ENCODE peak calls at places on chromosomes 1 and 21, in five cellular contexts. A, P, S, E and N are unnamed samples.
A peak's percentile ranks its signal among the peaks of the same experiment; 100 is the strongest.

GRCh38 chr1:40893946-40894345 is 31.8 kb upstream of the CITED4 start:
- DNase-seq in E (no peak), P (no peak), S (no peak), A (no peak), N (no peak)

GRCh38 chr1:242623118-242623517 is 98.6 kb upstream of the PLD5 start:
- DNase-seq in E (no peak), P (no peak), A (no peak), S (no peak), N (no peak)

GRCh38 chr1:162680419-162681126 is 48.3 kb downstream of the DDR2 start:
- DNase-seq in A (peak; percentile 16), E (no peak), S (no peak), P (no peak), N (no peak)

GRCh38 chr1:192061556-192061955 is 96.7 kb upstream of the RGS18 start:
- DNase-seq in E (no peak), S (peak; percentile 6), P (no peak), A (peak; percentile 21), N (no peak)

GRCh38 chr1:226109829-226110248 is 47.3 kb downstream of the H3-3A start:
- DNase-seq in A (peak; percentile 92), S (peak; percentile 94), E (peak; percentile 62), P (peak; percentile 99), N (peak; percentile 89)

GRCh38 chr1:31583995-31584868 is 7.9 kb downstream of the TINAGL1 start:
- DNase-seq in A (no peak), P (no peak), S (peak; percentile 76), E (no peak), N (peak; percentile 83)

GRCh38 chr1:169245706-169246105 is 121.9 kb downstream of the NME7 start:
- DNase-seq in A (no peak), E (no peak), P (no peak), S (no peak), N (no peak)

GRCh38 chr1:222124602-222125001 is 382.7 kb upstream of the DUSP10 start:
- DNase-seq in S (no peak), E (no peak), A (peak; percentile 63), P (no peak), N (no peak)

GRCh38 chr1:190679444-190679843 is 201.8 kb upstream of the BRINP3 start:
- DNase-seq in S (no peak), P (no peak), A (no peak), E (peak; percentile 4), N (no peak)

GRCh38 chr1:243851129-243851756 is 1.2 kb upstream of the AKT3 start:
- DNase-seq in S (no peak), P (no peak), A (no peak), E (peak; percentile 17), N (no peak)

GRCh38 chr1:204250428-204251030 is 36.7 kb upstream of the GOLT1A start:
- DNase-seq in P (no peak), E (no peak), S (no peak), A (no peak), N (no peak)

GRCh38 chr1:173996995-173997394 is 25.2 kb downstream of the RC3H1 start:
- DNase-seq in A (no peak), S (no peak), E (no peak), P (no peak), N (no peak)

GRCh38 chr21:32717851-32718316 is 9.9 kb downstream of the SYNJ1 start:
- DNase-seq in E (peak; percentile 41), A (no peak), S (no peak), P (no peak), N (peak; percentile 8)

GRCh38 chr1:111454859-111455641 is 5.8 kb downstream of the ATP5PB start:
- DNase-seq in S (no peak), A (no peak), P (no peak), E (no peak), N (no peak)

GRCh38 chr1:222370911-222371717 is 176.8 kb downstream of the HHIPL2 start:
- DNase-seq in A (no peak), P (no peak), E (peak; percentile 97), S (no peak), N (no peak)

GRCh38 chr1:192609110-192610079 is 26.6 kb upstream of the RGS13 start:
- DNase-seq in E (no peak), S (no peak), A (no peak), P (no peak), N (no peak)

GRCh38 chr1:177771688-177772087 is 198.2 kb downstream of the SEC16B start:
- DNase-seq in P (no peak), S (no peak), A (no peak), E (no peak), N (no peak)

GRCh38 chr1:230773396-230774033 is 26.3 kb downstream of the CAPN9 start:
- DNase-seq in S (no peak), A (no peak), E (no peak), P (no peak), N (no peak)

GRCh38 chr1:2468041-2468472 is 8.0 kb upstream of the PLCH2 start:
- DNase-seq in P (peak; percentile 78), E (peak; percentile 10), S (peak; percentile 70), A (peak; percentile 75), N (peak; percentile 26)

GRCh38 chr1:113388621-113389355 is 1.5 kb upstream of the MAGI3 start:
- DNase-seq in A (no peak), E (no peak), S (peak; percentile 72), P (peak; percentile 19), N (peak; percentile 19)

GRCh38 chr1:197783510-197783948 is 8.2 kb upstream of the DENND1B start:
- DNase-seq in E (peak; percentile 65), A (no peak), P (no peak), S (peak; percentile 28), N (no peak)

GRCh38 chr1:36516372-36517018 is 33.8 kb upstream of the CSF3R start:
- DNase-seq in P (peak; percentile 90), S (peak; percentile 82), E (peak; percentile 21), A (peak; percentile 86), N (peak; percentile 76)

GRCh38 chr1:36572142-36572715 is 89.5 kb upstream of the CSF3R start:
- DNase-seq in E (no peak), S (no peak), A (peak; percentile 36), P (no peak), N (no peak)

GRCh38 chr1:216682694-216683243 is 40.5 kb downstream of the ESRRG start:
- DNase-seq in A (no peak), S (no peak), P (no peak), E (no peak), N (no peak)

GRCh38 chr1:206909167-206909882 is 12.1 kb downstream of the IL24 start:
- DNase-seq in A (peak; percentile 83), P (peak; percentile 77), E (no peak), S (peak; percentile 80), N (peak; percentile 55)

GRCh38 chr1:211684791-211685190 is 9.4 kb upstream of the NEK2 start:
- DNase-seq in A (no peak), P (no peak), S (peak; percentile 16), E (no peak), N (no peak)

GRCh38 chr1:196654271-196654670 is 2.4 kb downstream of the CFH start:
- DNase-seq in S (no peak), P (no peak), E (no peak), A (no peak), N (no peak)

GRCh38 chr1:41387667-41388091 is 26.4 kb downstream of the FOXO6 start:
- DNase-seq in P (no peak), A (peak; percentile 90), E (peak; percentile 59), S (peak; percentile 88), N (peak; percentile 93)

GRCh38 chr21:42171091-42172053 is 47.6 kb upstream of the ABCG1 start:
- DNase-seq in P (no peak), S (peak; percentile 46), A (no peak), E (no peak), N (no peak)

GRCh38 chr1:201882665-201883132 is 6.0 kb upstream of the SHISA4 start:
- DNase-seq in P (peak; percentile 45), S (no peak), E (peak; percentile 83), A (peak; percentile 25), N (no peak)

GRCh38 chr1:1157033-1157365 is 16.7 kb upstream of the TTLL10 start:
- DNase-seq in E (no peak), P (no peak), S (no peak), A (no peak), N (no peak)

GRCh38 chr1:91803847-91804545 is 82.0 kb downstream of the TGFBR3 start:
- DNase-seq in P (no peak), A (no peak), S (no peak), E (no peak), N (no peak)

DNA sequence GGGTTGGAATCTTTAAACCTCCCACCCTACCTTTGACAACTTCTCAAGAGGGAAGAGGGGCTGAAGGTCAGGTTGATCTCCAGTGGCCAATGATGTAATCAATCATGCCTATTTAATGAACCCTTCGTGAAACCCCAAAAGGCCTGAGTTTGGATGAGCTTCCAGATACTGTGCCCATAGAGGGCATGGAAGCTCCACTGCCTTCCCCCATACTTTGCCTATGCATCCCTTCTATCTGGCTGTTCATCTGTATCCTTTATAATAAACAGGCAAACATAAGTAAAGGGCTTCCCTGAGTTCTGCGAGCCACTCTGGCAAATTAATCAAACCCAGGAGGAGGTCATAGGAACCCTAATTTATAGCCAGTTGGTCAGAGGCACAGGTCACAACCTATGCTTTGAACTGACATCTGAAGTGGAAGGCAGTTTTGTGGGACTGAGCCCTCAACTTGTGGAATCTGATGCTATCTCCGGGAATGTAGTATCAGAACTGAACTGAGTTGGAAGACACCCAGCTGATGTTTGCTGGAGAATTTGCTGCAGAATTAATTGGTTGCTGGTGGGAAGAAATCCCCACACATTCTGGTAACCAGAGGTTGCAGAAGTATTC is 24.8 kb downstream of the S100A10 start:
- DNase-seq in P (no peak), S (no peak), E (no peak), A (peak; percentile 25), N (no peak)
- TF ChIP-seq CTCF in P (no peak), S (peak; percentile 6), E (no peak), A (peak; percentile 34), N (no peak)

GRCh38 chr1:194151056-194151455 is 964.6 kb upstream of the B3GALT2 start:
- DNase-seq in E (no peak), A (no peak), S (no peak), P (no peak), N (no peak)

GRCh38 chr1:194155962-194156361 is 969.5 kb upstream of the B3GALT2 start:
- DNase-seq in S (no peak), E (no peak), A (no peak), P (no peak), N (no peak)

GRCh38 chr1:194150242-194150641 is 963.8 kb upstream of the B3GALT2 start:
- DNase-seq in P (no peak), E (no peak), A (no peak), S (no peak), N (no peak)
- H3K4me1 ChIP-seq in P (no peaks in the 10 kb centered on the region), E (no peaks in the 10 kb centered on the region), A (no peaks in the 10 kb centered on the region), S (no peaks in the 10 kb centered on the region), N (no peaks in the 10 kb centered on the region)

GRCh38 chr1:116679091-116679827 is 11.7 kb upstream of the IGSF3 start:
- DNase-seq in A (peak; percentile 19), P (peak; percentile 50), S (no peak), E (no peak), N (no peak)
- TF ChIP-seq CTCF in A (peak; percentile 49), P (peak; percentile 47), S (peak; percentile 13), E (no peak), N (no peak)

DNA sequence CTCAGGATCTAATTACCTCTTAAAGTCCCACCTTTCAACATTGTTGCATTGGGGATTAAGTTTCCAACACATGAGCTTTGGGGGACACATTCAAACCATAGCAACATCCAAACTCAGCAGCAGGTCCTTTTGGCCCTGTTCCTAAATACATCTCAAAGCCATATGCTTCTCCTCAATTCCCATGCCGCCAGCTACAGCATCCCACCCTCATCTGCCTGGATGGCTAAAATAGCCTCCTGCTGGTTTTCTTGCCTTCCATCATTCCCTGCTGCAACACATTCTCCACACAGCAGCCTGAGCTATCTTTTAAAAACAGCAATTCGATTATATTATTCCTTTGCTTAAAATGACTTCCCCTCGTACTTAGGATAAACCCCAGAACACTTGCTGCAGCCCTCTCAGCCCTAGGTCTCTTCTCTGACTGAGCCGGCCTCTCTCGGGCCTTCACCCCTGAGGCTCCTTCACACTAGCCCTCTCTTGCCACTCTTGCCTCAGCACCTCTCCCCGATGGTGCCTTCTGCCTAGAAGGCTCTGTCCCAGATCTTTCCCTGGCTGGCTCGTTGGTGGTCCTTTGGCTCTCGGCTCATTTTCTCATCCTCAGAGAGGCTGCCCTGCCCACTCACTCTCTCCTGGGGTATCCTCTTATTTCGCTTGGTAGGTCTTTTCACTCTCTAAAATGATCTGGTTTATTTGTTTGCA is 16.5 kb downstream of the MYBPH start:
- DNase-seq in P (no peak), S (no peak), A (no peak), E (no peak), N (no peak)
- H3K4me1 ChIP-seq in P (no peaks in the 10 kb centered on the region), S (peaks cover 26% of the 10 kb centered on the region), A (peaks cover 3% of the 10 kb centered on the region), E (peaks cover 6% of the 10 kb centered on the region), N (peaks cover 6% of the 10 kb centered on the region)